ENCODE peak calls at places on chromosome 7, in six cellular contexts. G is trophoblast cell, T is body of pancreas, O is K562, C is right atrium auricular region, K is GM23338. L is an unnamed sample.

GRCh38 chr7:13850185-13850752 is 139.2 kb downstream of the ETV1 start:
- DNase-seq in G (peak; percentile 1), T (peak; percentile 27), O (peak; percentile 78), C (no peak), K (peak; percentile 24), L (peak; percentile 96)

GRCh38 chr7:155763721-155764431 is 48.4 kb downstream of the SHH start:
- DNase-seq in G (no peak), T (peak; percentile 33), O (no peak), C (no peak), K (no peak), L (no peak)

GRCh38 chr7:33922820-33923219 is 17.5 kb downstream of the BMPER start:
- DNase-seq in G (no peak), T (peak; percentile 36), O (no peak), C (no peak), K (no peak), L (no peak)

GRCh38 chr7:98974205-98974604 is 95.9 kb downstream of the TRRAP start:
- DNase-seq in G (no peak), T (no peak), O (no peak), C (no peak), K (no peak), L (no peak)

GRCh38 chr7:5484921-5485320 is 61.3 kb upstream of the TNRC18 start:
- DNase-seq in G (no peak), T (no peak), O (no peak), C (no peak), K (no peak), L (no peak)

GRCh38 chr7:140005754-140006503 is 56.8 kb downstream of the PARP12 start:
- DNase-seq in G (peak; percentile 23), T (peak; percentile 22), O (peak; percentile 84), C (no peak), K (peak; percentile 89), L (no peak)

GRCh38 chr7:50303082-50303893 is 1.2 kb upstream of the IKZF1 start:
- DNase-seq in G (no peak), T (no peak), O (no peak), C (no peak), K (peak; percentile 63), L (no peak)

GRCh38 chr7:73688288-73688687 is 4.9 kb downstream of the BUD23 start:
- DNase-seq in G (no peak), T (no peak), O (no peak), C (no peak), K (no peak), L (no peak)

GRCh38 chr7:121563177-121563576 is 167.1 kb upstream of the FAM3C start:
- DNase-seq in G (peak; percentile 61), T (no peak), O (no peak), C (no peak), K (peak; percentile 53), L (no peak)

GRCh38 chr7:129376778-129377700 is 57.2 kb upstream of the STRIP2 start:
- DNase-seq in G (no peak), T (no peak), O (no peak), C (no peak), K (no peak), L (no peak)

GRCh38 chr7:114073711-114074110 is 154.9 kb upstream of the PPP1R3A start:
- DNase-seq in G (no peak), T (no peak), O (no peak), C (no peak), K (no peak), L (no peak)

GRCh38 chr7:155844019-155844453 is 31.8 kb upstream of the SHH start:
- DNase-seq in G (no peak), T (peak; percentile 70), O (peak; percentile 11), C (no peak), K (no peak), L (no peak)

GRCh38 chr7:77519672-77520071 is 17.4 kb upstream of the PTPN12 start:
- DNase-seq in G (no peak), T (no peak), O (no peak), C (no peak), K (no peak), L (no peak)

GRCh38 chr7:150945853-150946825 is 32.0 kb downstream of the KCNH2 start:
- DNase-seq in G (no peak), T (peak; percentile 70), O (no peak), C (peak; percentile 73), K (no peak), L (no peak)

GRCh38 chr7:121994625-121995410 is 121.9 kb downstream of the PTPRZ1 start:
- DNase-seq in G (peak; percentile 87), T (peak; percentile 78), O (peak; percentile 73), C (peak; percentile 64), K (peak; percentile 87), L (peak; percentile 44)

GRCh38 chr7:84697506-84697905 is 489.4 kb downstream of the SEMA3D start:
- DNase-seq in G (peak; percentile 24), T (no peak), O (no peak), C (no peak), K (no peak), L (peak; percentile 58)

GRCh38 chr7:157490465-157490912 is 153.7 kb downstream of the DNAJB6 start:
- DNase-seq in G (peak; percentile 65), T (peak; percentile 25), O (peak; percentile 74), C (peak; percentile 55), K (no peak), L (peak; percentile 86)

GRCh38 chr7:30238721-30239441 is 45.5 kb upstream of the ZNRF2 start:
- DNase-seq in G (no peak), T (peak; percentile 89), O (no peak), C (no peak), K (no peak), L (peak; percentile 95)

GRCh38 chr7:69599211-69599878 is 1.1 kb downstream of the AUTS2 start:
- DNase-seq in G (peak; percentile 17), T (no peak), O (no peak), C (no peak), K (peak; percentile 75), L (no peak)

GRCh38 chr7:134457166-134457565 is 1.7 kb downstream of the AKR1B1 start:
- DNase-seq in G (no peak), T (no peak), O (no peak), C (no peak), K (no peak), L (no peak)

GRCh38 chr7:51369746-51370145 is 53.1 kb upstream of the COBL start:
- DNase-seq in G (peak; percentile 60), T (peak; percentile 32), O (peak; percentile 30), C (no peak), K (peak; percentile 60), L (no peak)

GRCh38 chr7:121624922-121625321 is 228.8 kb upstream of the FAM3C start:
- DNase-seq in G (peak; percentile 33), T (peak; percentile 61), O (no peak), C (peak; percentile 65), K (no peak), L (no peak)

GRCh38 chr7:96723622-96724021 is 14.0 kb upstream of the SEM1 start:
- DNase-seq in G (no peak), T (no peak), O (no peak), C (no peak), K (peak; percentile 46), L (peak; percentile 41)

GRCh38 chr7:24907311-24907886 is 72.6 kb downstream of the OSBPL3 start:
- DNase-seq in G (peak; percentile 48), T (no peak), O (peak; percentile 72), C (no peak), K (no peak), L (peak; percentile 43)

GRCh38 chr7:67484244-67484751 is 487.7 kb downstream of the TYW1 start:
- DNase-seq in G (peak; percentile 72), T (peak; percentile 72), O (peak; percentile 80), C (no peak), K (peak; percentile 87), L (peak; percentile 3)

GRCh38 chr7:131556055-131556911 is at the start of gene PODXL:
- DNase-seq in G (peak; percentile 58), T (peak; percentile 84), O (peak; percentile 81), C (no peak), K (peak; percentile 84), L (no peak)

GRCh38 chr7:101754432-101755159 is 62.8 kb upstream of the CUX1 start:
- DNase-seq in G (peak; percentile 9), T (peak; percentile 14), O (no peak), C (no peak), K (no peak), L (no peak)
- H3K27ac ChIP-seq in G (no peak overlapping the region), T (no peak overlapping the region), O (no peak overlapping the region), C (no peak overlapping the region), K (no peak overlapping the region), L (no peak overlapping the region)

GRCh38 chr7:132768099-132768498 is 191.8 kb upstream of the PLXNA4 start:
- DNase-seq in G (no peak), T (no peak), O (no peak), C (no peak), K (no peak), L (no peak)

GRCh38 chr7:132769280-132769679 is 193.0 kb upstream of the PLXNA4 start:
- DNase-seq in G (no peak), T (no peak), O (no peak), C (no peak), K (no peak), L (no peak)

GRCh38 chr7:132770055-132770454 is 193.8 kb upstream of the PLXNA4 start:
- DNase-seq in G (no peak), T (no peak), O (no peak), C (no peak), K (no peak), L (no peak)

GRCh38 chr7:132773527-132773956 is 197.3 kb upstream of the PLXNA4 start:
- DNase-seq in G (no peak), T (no peak), O (no peak), C (no peak), K (no peak), L (peak; percentile 16)

DNA sequence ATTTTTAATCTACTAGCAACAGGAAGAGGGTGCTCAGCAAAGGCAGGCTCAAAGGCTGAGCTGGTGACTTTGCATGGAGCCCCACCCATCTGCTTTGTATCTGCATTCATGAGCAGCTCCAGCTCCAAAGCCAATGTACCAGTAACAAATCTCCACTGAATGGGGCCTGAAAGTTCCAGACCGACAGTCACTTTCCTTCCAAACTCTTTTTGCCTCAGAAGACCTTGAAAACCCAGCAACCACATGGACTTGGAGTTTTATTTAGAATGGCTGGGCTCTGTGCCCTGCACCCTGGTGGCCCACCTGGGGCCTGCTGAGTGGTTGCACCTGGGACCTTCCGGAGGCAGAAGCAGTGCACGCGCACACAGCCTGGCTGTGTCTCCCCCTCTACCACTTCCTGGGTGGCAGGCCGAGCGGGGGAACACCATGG is 195.0 kb upstream of the PLXNA4 start:
- DNase-seq in G (no peak), T (no peak), O (no peak), C (no peak), K (peak; percentile 21), L (no peak)
- H3K27ac ChIP-seq in G (no peak overlapping the region), T (no peak overlapping the region), O (no peak overlapping the region), C (no peak overlapping the region), K (no peak overlapping the region), L (no peak overlapping the region)

GRCh38 chr7:116776610-116777289 is 85.6 kb upstream of the CAPZA2 start:
- DNase-seq in G (peak; percentile 9), T (peak; percentile 57), O (no peak), C (no peak), K (no peak), L (peak; percentile 84)
- H3K27ac ChIP-seq in G (no peak overlapping the region), T (peak overlapping the region; percentile 52), O (no peak overlapping the region), C (no peak overlapping the region), K (no peak overlapping the region), L (peak overlapping the region; percentile 80)

DNA sequence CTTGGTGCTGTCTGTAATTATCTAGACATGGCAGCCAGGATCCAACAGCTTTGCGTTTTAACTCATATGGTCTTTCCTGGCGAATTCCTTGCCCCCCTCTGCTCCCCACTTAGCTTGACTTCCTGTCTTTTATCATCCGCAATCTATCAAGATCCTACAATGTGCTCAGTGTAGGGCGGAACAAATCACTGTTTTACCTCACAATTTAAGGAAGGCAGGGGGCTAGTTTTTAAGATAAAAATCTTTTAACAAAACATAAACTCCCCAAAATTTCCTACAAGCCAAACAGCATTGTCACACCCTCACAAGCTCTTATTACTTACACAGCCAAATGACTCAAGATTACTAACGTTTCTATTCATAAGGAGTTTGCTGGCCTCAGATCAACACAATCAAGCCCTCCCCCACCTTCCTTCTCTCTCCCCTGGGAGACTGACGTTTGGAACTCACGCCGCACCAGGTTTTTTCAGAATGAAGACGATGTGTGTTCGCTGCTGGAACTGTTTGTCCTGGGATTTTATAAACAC is 1.3 kb upstream of the CDK14 start:
- DNase-seq in G (no peak), T (peak; percentile 43), O (no peak), C (peak; percentile 78), K (peak; percentile 84), L (peak; percentile 83)
- H3K27ac ChIP-seq in G (no peak overlapping the region), T (no peak overlapping the region), O (no peak overlapping the region), C (peak overlapping the region; percentile 90), K (peak overlapping the region; percentile 80), L (peak overlapping the region; percentile 73)

L was measured in epithelial cell of prostate.